ENCODE peak calls at places on chromosomes 1 and 21, in four cellular contexts. V is neural progenitor cell; Z is dermis microvascular lymphatic vessel endothelial cell; P is effector CD4-positive, alpha-beta T cell. D is an unnamed sample.

GRCh38 chr1:6033986-6034749 is 11.5 kb upstream of the KCNAB2 start:
- DNase-seq in V (peak), Z (peak), P (peak), D (peak)

GRCh38 chr1:25700626-25701025 is 84.0 kb downstream of the MAN1C1 start:
- DNase-seq in V (peak), Z (no peak), P (no peak), D (peak)

GRCh38 chr1:3471356-3472087 is 17.1 kb downstream of the ARHGEF16 start:
- DNase-seq in V (peak), Z (no peak), P (no peak), D (peak)

GRCh38 chr1:166721145-166721544 is 118.1 kb upstream of the POGK start:
- DNase-seq in V (peak), Z (no peak), P (no peak), D (no peak)

GRCh38 chr21:35840197-35840799 is 220.0 kb downstream of the SETD4 start:
- DNase-seq in V (peak), Z (peak), P (peak), D (no peak)

GRCh38 chr1:89640440-89640839 is 7.5 kb downstream of the LRRC8C start:
- DNase-seq in V (no peak), Z (no peak), P (no peak), D (no peak)

GRCh38 chr1:9293512-9294439 is 1.1 kb downstream of the SPSB1 start:
- DNase-seq in V (no peak), Z (no peak), P (peak), D (no peak)

GRCh38 chr1:36446261-36446660 is 4.0 kb downstream of the OSCP1 start:
- DNase-seq in V (peak), Z (no peak), P (no peak), D (peak)

GRCh38 chr1:210654176-210654786 is 325.6 kb downstream of the HHAT start:
- DNase-seq in V (no peak), Z (no peak), P (no peak), D (no peak)

GRCh38 chr1:22711591-22712501 is 1.2 kb downstream of the EPHB2 start:
- DNase-seq in V (peak), Z (no peak), P (no peak), D (no peak)

GRCh38 chr1:169217621-169218020 is 111.1 kb downstream of the ATP1B1 start:
- DNase-seq in V (no peak), Z (no peak), P (no peak), D (no peak)

GRCh38 chr1:246427611-246428010 is 79.5 kb downstream of the SMYD3 start:
- DNase-seq in V (no peak), Z (no peak), P (no peak), D (no peak)

GRCh38 chr1:241834733-241835377 is 13.1 kb upstream of the EXO1 start:
- DNase-seq in V (peak), Z (no peak), P (no peak), D (no peak)

GRCh38 chr21:14991957-14992356 is 72.8 kb downstream of the NRIP1 start:
- DNase-seq in V (no peak), Z (no peak), P (no peak), D (no peak)

GRCh38 chr1:229696385-229696784 is 70.3 kb downstream of the URB2 start:
- DNase-seq in V (no peak), Z (no peak), P (no peak), D (peak)

GRCh38 chr1:53628286-53628955 is 110.5 kb downstream of the GLIS1 start:
- DNase-seq in V (no peak), Z (no peak), P (no peak), D (peak)

GRCh38 chr21:23811802-23812201 is 1795.5 kb downstream of the MRPL39 start:
- DNase-seq in V (no peak), Z (no peak), P (no peak), D (no peak)

D was measured in H9.